ENCODE peak calls at places on chromosome 17, in seven cellular contexts. D, H, X, P, F, A and S are unnamed samples. For H3K9me3, the result is how much of the 10 kb centered on the place peaks cover.

GRCh38 chr17:51258756-51259573 is 884 bp downstream of the MBTD1 start:
- DNase-seq in X (peak), D (peak), H (no peak), P (no peak), F (no peak), A (no peak), S (no peak)

GRCh38 chr17:3937359-3937758 is 21.1 kb upstream of the P2RX1 start:
- DNase-seq in D (no peak), A (no peak), H (no peak), P (no peak), X (no peak), F (no peak), S (no peak)

GRCh38 chr17:43713494-43714162 is 45.0 kb downstream of the SOST start:
- DNase-seq in D (no peak), P (no peak), F (no peak), X (peak), A (no peak), H (no peak), S (no peak)

GRCh38 chr17:31778538-31778937 is 80.5 kb downstream of the COPRS start:
- DNase-seq in P (no peak), H (no peak), F (no peak), X (no peak), D (no peak), A (no peak), S (no peak)

GRCh38 chr17:49727353-49727752 is 19.6 kb upstream of the SLC35B1 start:
- DNase-seq in X (no peak), P (no peak), D (no peak), A (no peak), H (no peak), F (no peak), S (no peak)

GRCh38 chr17:4594406-4595349 is 10.3 kb downstream of the SMTNL2 start:
- DNase-seq in F (no peak), P (no peak), X (peak), D (no peak), H (no peak), A (no peak), S (no peak)

GRCh38 chr17:19003966-19004600 is 481 bp downstream of the FAM83G start:
- DNase-seq in F (no peak), P (no peak), A (no peak), X (peak), D (no peak), H (peak), S (no peak)

GRCh38 chr17:78844301-78845005 is 3.8 kb upstream of the USP36 start:
- DNase-seq in X (no peak), F (no peak), P (no peak), D (no peak), H (no peak), A (no peak), S (no peak)

GRCh38 chr17:51155416-51155815 is 2.1 kb downstream of the NME1 start:
- DNase-seq in P (no peak), D (no peak), X (no peak), H (no peak), F (no peak), A (no peak), S (no peak)

GRCh38 chr17:10053976-10054551 is 144.3 kb downstream of the GAS7 start:
- DNase-seq in F (no peak), D (no peak), P (no peak), A (no peak), H (no peak), X (no peak), S (no peak)

GRCh38 chr17:19238167-19238505 is 970 bp downstream of the EPN2 start:
- DNase-seq in P (no peak), X (peak), H (peak), A (no peak), D (peak), F (peak), S (no peak)

GRCh38 chr17:28457890-28458289 is 15.6 kb upstream of the SLC13A2 start:
- DNase-seq in D (no peak), A (no peak), P (no peak), H (no peak), F (no peak), X (no peak), S (no peak)
- H3K9me3 ChIP-seq in D (under half), A (under half), P (under half), H (under half), F (under half), X (under half), S (under half)

DNA sequence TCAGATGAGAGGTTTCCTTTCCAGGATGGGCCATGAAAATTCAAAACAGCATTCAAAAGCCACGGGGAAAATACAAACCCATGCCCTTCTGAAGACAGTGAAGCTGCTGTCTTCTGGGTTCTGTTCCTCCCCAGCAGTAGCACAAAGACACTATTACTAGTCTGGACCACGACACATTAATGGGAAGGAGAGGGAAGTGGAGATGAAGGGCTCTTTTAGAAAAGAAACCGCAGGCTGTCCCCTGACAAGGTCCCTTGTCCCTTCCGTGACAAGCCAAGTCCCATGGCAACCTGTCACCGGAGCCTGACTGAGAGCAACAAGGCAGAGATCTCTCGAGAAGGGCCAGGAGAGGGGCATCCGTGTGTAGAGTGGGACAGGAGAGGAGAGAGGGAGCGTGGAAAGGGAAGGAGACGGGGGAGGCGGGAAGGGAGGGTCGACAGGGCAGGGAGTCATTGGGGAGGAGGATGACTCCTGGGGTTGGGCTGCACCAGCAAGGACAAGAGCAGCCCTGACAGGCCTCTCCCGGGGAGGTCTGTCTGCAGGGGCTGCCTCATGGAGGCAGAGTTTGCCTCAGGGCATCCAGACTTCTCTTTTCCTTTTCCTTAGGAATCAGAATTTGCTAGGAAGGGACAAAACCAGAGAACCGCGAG is 436.2 kb downstream of the SLC39A11 start:
- DNase-seq in H (no peak), P (no peak), D (no peak), X (no peak), A (no peak), F (no peak), S (no peak)
- H3K4me3 ChIP-seq in H (no peak), P (no peak), D (no peak), X (no peak), A (no peak), F (no peak), S (no peak)

DNA sequence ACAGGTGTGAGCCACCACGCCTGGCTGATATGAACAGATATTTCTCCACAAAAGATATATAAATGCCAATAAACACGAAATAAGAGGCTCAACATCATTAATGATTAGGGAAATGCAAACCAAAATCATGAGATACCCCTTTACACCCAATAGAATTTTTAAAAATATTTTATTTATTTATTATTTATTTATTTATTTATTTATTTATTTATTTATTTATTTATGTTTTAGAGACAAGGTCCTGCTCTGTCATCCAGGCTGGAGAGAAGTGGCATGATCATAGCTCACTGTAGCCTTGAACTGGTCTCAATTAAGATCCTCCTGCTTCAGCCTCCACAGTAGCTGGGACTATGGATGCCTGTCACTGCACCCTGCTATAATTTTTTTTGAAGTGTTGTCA is 30.8 kb downstream of the APPBP2 start:
- DNase-seq in D (no peak), X (no peak), A (no peak), F (no peak), P (no peak), H (no peak), S (no peak)
- H3K9me3 ChIP-seq in D (under half), X (under half), A (under half), F (under half), P (under half), H (under half), S (under half)

DNA sequence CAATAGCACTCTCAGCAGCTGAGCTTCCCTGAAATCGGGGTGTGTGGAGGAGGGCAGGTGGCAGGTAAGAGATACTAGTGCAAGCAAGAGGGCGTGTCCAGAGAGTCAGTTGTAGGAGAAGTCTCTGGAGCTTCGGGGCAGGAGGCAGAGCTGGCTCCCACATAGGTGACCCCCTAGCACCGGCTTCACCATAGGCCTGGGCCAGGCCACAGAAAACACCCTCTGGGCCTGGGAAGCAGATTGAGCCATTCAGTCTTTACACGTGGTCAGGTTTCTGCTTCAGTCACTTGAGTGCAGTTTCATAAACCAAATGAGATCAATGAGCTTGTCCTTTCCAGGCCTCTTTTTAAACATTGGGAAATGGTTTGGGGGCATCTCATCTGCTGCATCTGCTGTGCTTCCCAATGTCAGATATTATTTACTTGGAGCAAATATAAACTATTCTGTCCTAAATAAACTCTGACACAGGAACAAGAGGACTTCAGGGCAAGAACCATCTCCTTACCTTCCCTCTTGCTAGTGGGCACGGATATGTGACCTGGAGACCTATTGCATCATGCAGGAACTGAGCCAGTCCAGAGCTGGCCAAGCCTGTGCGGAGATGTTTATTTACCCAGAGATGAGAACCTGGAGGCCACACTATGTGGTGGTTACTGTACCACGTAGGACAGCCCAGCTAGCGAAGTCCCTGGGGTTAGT is 16.1 kb downstream of the CCR7 start:
- DNase-seq in X (peak), H (peak), D (no peak), F (peak), P (no peak), A (peak), S (peak)
- H3K4me3 ChIP-seq in X (no peak), H (no peak), D (no peak), F (no peak), P (no peak), A (no peak), S (no peak)

GRCh38 chr17:16083223-16083622 is 83.6 kb downstream of the TTC19 start:
- DNase-seq in D (no peak), P (no peak), X (no peak), H (no peak), F (no peak), A (no peak), S (no peak)
- H3K9me3 ChIP-seq in D (under half), P (under half), X (under half), H (under half), F (under half), A (under half), S (under half)

GRCh38 chr17:77471984-77472836 is 331.4 kb downstream of the SEC14L1 start:
- DNase-seq in A (no peak), X (no peak), D (peak), H (no peak), P (peak), F (peak), S (peak)
- H3K4me3 ChIP-seq in A (no peak), X (no peak), D (no peak), H (peak), P (peak), F (no peak), S (peak)